ENCODE peak calls at places on chromosomes 13 and 19, in nine cellular contexts. I is dermis microvascular lymphatic vessel endothelial cell, L is IMR-90, S is iPS DF 6.9, R is Calu3, U is RPMI8226, G is ELR, X is AG10803, N is midbrain. C is an unnamed sample.

GRCh38 chr13:44273991-44274810 is 99.4 kb upstream of the SERP2 start:
- DNase-seq in I (peak; percentile 57), L (peak; percentile 77), S (no peak), R (peak; percentile 2), U (peak; percentile 60), G (peak; percentile 74), X (peak; percentile 55), N (no peak), C (no peak)

GRCh38 chr19:55638864-55639359 is 1.9 kb upstream of the ZNF580 start:
- DNase-seq in I (no peak), L (peak; percentile 21), S (no peak), R (peak; percentile 60), U (peak; percentile 60), G (peak; percentile 61), X (peak; percentile 37), N (no peak), C (peak; percentile 66)

GRCh38 chr13:44306401-44307192 is 67.0 kb upstream of the SERP2 start:
- DNase-seq in I (no peak), L (peak; percentile 99), S (no peak), R (peak; percentile 46), U (no peak), G (peak; percentile 99), X (peak; percentile 87), N (peak; percentile 36), C (no peak)

GRCh38 chr19:41265376-41266153 is 1.4 kb downstream of the HNRNPUL1 start:
- DNase-seq in I (no peak), L (peak; percentile 37), S (no peak), R (peak; percentile 21), U (peak; percentile 3), G (peak; percentile 45), X (peak; percentile 34), N (no peak), C (peak; percentile 56)

GRCh38 chr13:41053384-41053826 is 7.9 kb upstream of the WBP4 start:
- DNase-seq in I (peak; percentile 54), L (peak; percentile 49), S (no peak), R (no peak), U (no peak), G (peak; percentile 41), X (peak; percentile 85), N (no peak), C (no peak)

GRCh38 chr19:29676586-29676985 is 11.3 kb downstream of the PLEKHF1 start:
- DNase-seq in I (no peak), L (no peak), S (no peak), R (no peak), U (no peak), G (no peak), X (no peak), N (no peak), C (no peak)

GRCh38 chr13:64756621-64757020 is 2473.5 kb downstream of the PCDH9 start:
- DNase-seq in I (no peak), L (no peak), S (no peak), R (no peak), U (no peak), G (no peak), X (no peak), N (no peak), C (no peak)

GRCh38 chr19:40474737-40475136 is 7.9 kb downstream of the SPTBN4 start:
- DNase-seq in I (no peak), L (no peak), S (no peak), R (no peak), U (no peak), G (no peak), X (no peak), N (no peak), C (no peak)

GRCh38 chr13:79612604-79613003 is 131.6 kb downstream of the NDFIP2 start:
- DNase-seq in I (no peak), L (no peak), S (no peak), R (no peak), U (no peak), G (no peak), X (no peak), N (no peak), C (no peak)

GRCh38 chr13:111006508-111007031 is 91.7 kb upstream of the ANKRD10 start:
- DNase-seq in I (no peak), L (peak; percentile 84), S (no peak), R (no peak), U (no peak), G (peak; percentile 69), X (peak; percentile 88), N (no peak), C (no peak)

GRCh38 chr19:7856679-7857663 is 17.2 kb downstream of the PRR36 start:
- DNase-seq in I (no peak), L (no peak), S (no peak), R (no peak), U (no peak), G (no peak), X (no peak), N (no peak), C (no peak)

GRCh38 chr13:30718661-30719520 is 16.5 kb upstream of the ALOX5AP start:
- DNase-seq in I (no peak), L (peak; percentile 95), S (no peak), R (no peak), U (no peak), G (peak; percentile 97), X (peak; percentile 90), N (no peak), C (peak; percentile 24)

GRCh38 chr13:62537593-62537992 is 1121.9 kb upstream of the PCDH20 start:
- DNase-seq in I (no peak), L (no peak), S (no peak), R (no peak), U (no peak), G (peak; percentile 11), X (no peak), N (no peak), C (no peak)

GRCh38 chr13:40406405-40407138 is 259.9 kb downstream of the FOXO1 start:
- DNase-seq in I (peak; percentile 71), L (peak; percentile 75), S (no peak), R (no peak), U (no peak), G (peak; percentile 66), X (peak; percentile 64), N (no peak), C (peak; percentile 43)

GRCh38 chr13:39961036-39961435 is 305.6 kb downstream of the COG6 start:
- DNase-seq in I (no peak), L (no peak), S (no peak), R (no peak), U (no peak), G (no peak), X (no peak), N (no peak), C (peak; percentile 2)

GRCh38 chr13:50485979-50486935 is 357.2 kb downstream of the DLEU7 start:
- DNase-seq in I (no peak), L (peak; percentile 22), S (no peak), R (no peak), U (no peak), G (no peak), X (peak; percentile 37), N (no peak), C (no peak)

GRCh38 chr13:75404721-75405120 is 77.2 kb downstream of the TBC1D4 start:
- DNase-seq in I (no peak), L (no peak), S (no peak), R (no peak), U (no peak), G (no peak), X (no peak), N (no peak), C (no peak)

GRCh38 chr13:87661471-87661870 is 9.7 kb upstream of the SLITRK5 start:
- DNase-seq in I (no peak), L (peak; percentile 4), S (no peak), R (no peak), U (peak; percentile 61), G (peak; percentile 90), X (no peak), N (peak; percentile 58), C (no peak)

GRCh38 chr13:36850790-36851438 is 31.9 kb downstream of the RFXAP start:
- DNase-seq in I (peak; percentile 12), L (no peak), S (no peak), R (peak; percentile 17), U (no peak), G (peak; percentile 37), X (peak; percentile 1), N (no peak), C (peak; percentile 23)

GRCh38 chr19:38264486-38265212 is at the start of gene SPINT2:
- DNase-seq in I (no peak), L (no peak), S (peak; percentile 64), R (no peak), U (no peak), G (no peak), X (no peak), N (no peak), C (no peak)

GRCh38 chr13:34913040-34913439 is 29.0 kb upstream of the NBEA start:
- DNase-seq in I (no peak), L (no peak), S (no peak), R (no peak), U (peak; percentile 4), G (peak; percentile 12), X (peak; percentile 8), N (no peak), C (no peak)

GRCh38 chr19:873084-874019 is 13.9 kb downstream of the CFD start:
- DNase-seq in I (no peak), L (peak; percentile 31), S (no peak), R (no peak), U (peak; percentile 45), G (peak; percentile 59), X (peak; percentile 72), N (no peak), C (no peak)

GRCh38 chr19:5041168-5042038 is 72.5 kb downstream of the KDM4B start:
- DNase-seq in I (no peak), L (no peak), S (no peak), R (no peak), U (no peak), G (no peak), X (no peak), N (no peak), C (no peak)

GRCh38 chr13:94595006-94595942 is 678 bp downstream of the TGDS start:
- DNase-seq in I (no peak), L (peak; percentile 30), S (no peak), R (no peak), U (peak; percentile 14), G (peak; percentile 49), X (peak; percentile 17), N (no peak), C (no peak)

GRCh38 chr19:42942187-42942789 is 5.3 kb upstream of the PSG7 start:
- DNase-seq in I (no peak), L (peak; percentile 20), S (no peak), R (peak; percentile 54), U (no peak), G (no peak), X (peak; percentile 27), N (no peak), C (peak; percentile 6)

GRCh38 chr19:17504030-17504429 is 7.4 kb upstream of the PGLS start:
- DNase-seq in I (no peak), L (no peak), S (no peak), R (no peak), U (no peak), G (no peak), X (no peak), N (no peak), C (no peak)

GRCh38 chr19:48989701-48990291 is 3.3 kb downstream of the GYS1 start:
- DNase-seq in I (no peak), L (no peak), S (no peak), R (no peak), U (no peak), G (no peak), X (peak; percentile 63), N (peak; percentile 31), C (no peak)

GRCh38 chr13:75222031-75222430 is 259.9 kb downstream of the TBC1D4 start:
- DNase-seq in I (no peak), L (peak; percentile 33), S (no peak), R (no peak), U (no peak), G (peak; percentile 6), X (peak; percentile 80), N (no peak), C (no peak)

GRCh38 chr13:31699650-31700049 is 39.7 kb upstream of the RXFP2 start:
- DNase-seq in I (no peak), L (no peak), S (peak; percentile 29), R (no peak), U (no peak), G (peak; percentile 22), X (no peak), N (no peak), C (no peak)

GRCh38 chr19:49430678-49431329 is 5.6 kb downstream of the GFY start:
- DNase-seq in I (no peak), L (no peak), S (no peak), R (peak; percentile 20), U (peak; percentile 26), G (peak; percentile 39), X (no peak), N (no peak), C (no peak)

GRCh38 chr13:93925976-93926375 is 553.5 kb downstream of the DCT start:
- DNase-seq in I (no peak), L (no peak), S (no peak), R (no peak), U (no peak), G (no peak), X (no peak), N (no peak), C (no peak)

C was measured in HepG2.